ENCODE peak calls at places on chromosome 5, in four cellular contexts. P is mesendoderm, G is IMR-90, B is H1. W is an unnamed sample.

GRCh38 chr5:318341-318897 is 3.1 kb upstream of the AHRR start:
- DNase-seq in B (no peak), G (peak), P (peak), W (no peak)

GRCh38 chr5:139757727-139758509 is 37.7 kb upstream of the PSD2 start:
- DNase-seq in P (no peak), B (no peak), G (no peak), W (no peak)

GRCh38 chr5:99349842-99350241 is 421.0 kb upstream of the CHD1 start:
- DNase-seq in P (no peak), G (no peak), B (no peak), W (no peak)

GRCh38 chr5:82092-82491 is 9.9 kb upstream of the PLEKHG4B start:
- DNase-seq in G (peak), B (peak), P (peak), W (peak)

GRCh38 chr5:167158588-167158987 is 1132.9 kb upstream of the WWC1 start:
- DNase-seq in P (no peak), G (no peak), B (no peak), W (no peak)

GRCh38 chr5:114319821-114320220 is 42.0 kb upstream of the KCNN2 start:
- DNase-seq in G (peak), P (no peak), B (no peak), W (no peak)

GRCh38 chr5:120228262-120229031 is 235.7 kb upstream of the PRR16 start:
- DNase-seq in G (no peak), P (peak), B (no peak), W (peak)

GRCh38 chr5:317086-317811 is 4.3 kb upstream of the AHRR start:
- DNase-seq in G (peak), P (peak), B (peak), W (peak)

GRCh38 chr5:176906796-176907195 is 7.7 kb upstream of the HK3 start:
- DNase-seq in B (no peak), G (no peak), P (no peak), W (no peak)

GRCh38 chr5:110590187-110590586 is 136.3 kb downstream of the TMEM232 start:
- DNase-seq in B (no peak), P (peak), G (peak), W (no peak)

GRCh38 chr5:175892401-175892800 is 21.0 kb downstream of the CPLX2 start:
- DNase-seq in B (no peak), P (peak), G (no peak), W (peak)

GRCh38 chr5:120684213-120684612 is 220.1 kb downstream of the PRR16 start:
- DNase-seq in P (no peak), G (peak), B (no peak), W (no peak)

GRCh38 chr5:151222054-151222768 is 1.7 kb downstream of the CCDC69 start:
- DNase-seq in B (no peak), P (no peak), G (no peak), W (no peak)

GRCh38 chr5:178186417-178186816 is 754 bp downstream of the GMCL2 start:
- DNase-seq in G (peak), P (no peak), B (no peak), W (no peak)

GRCh38 chr5:140509898-140510297 is 37.6 kb upstream of the EIF4EBP3 start:
- DNase-seq in P (no peak), G (no peak), B (no peak), W (no peak)

GRCh38 chr5:8864053-8864452 is 681.8 kb downstream of the SEMA5A start:
- DNase-seq in G (peak), P (peak), B (peak), W (peak)

GRCh38 chr5:1110260-1110929 is 1.5 kb downstream of the SLC12A7 start:
- DNase-seq in B (no peak), P (no peak), G (no peak), W (no peak)

GRCh38 chr5:10300246-10300645 is 7.5 kb downstream of the CMBL start:
- DNase-seq in B (no peak), P (no peak), G (no peak), W (no peak)

GRCh38 chr5:109105631-109106267 is 304.0 kb downstream of the PJA2 start:
- DNase-seq in B (no peak), P (peak), G (peak), W (no peak)

GRCh38 chr5:110631236-110631635 is 95.2 kb downstream of the TMEM232 start:
- DNase-seq in G (no peak), P (no peak), B (no peak), W (no peak)

GRCh38 chr5:150644058-150644457 is 3.6 kb downstream of the SYNPO start:
- DNase-seq in G (no peak), P (peak), B (no peak), W (no peak)

GRCh38 chr5:25862276-25862675 is 1176.1 kb downstream of the CDH9 start:
- DNase-seq in B (no peak), P (peak), G (no peak), W (no peak)

GRCh38 chr5:73684691-73685090 is 58.7 kb downstream of the ARHGEF28 start:
- DNase-seq in B (no peak), G (no peak), P (no peak), W (no peak)
- H3K56ac ChIP-seq in B (no peak), G (no peak), P (no peak), W (no peak)

DNA sequence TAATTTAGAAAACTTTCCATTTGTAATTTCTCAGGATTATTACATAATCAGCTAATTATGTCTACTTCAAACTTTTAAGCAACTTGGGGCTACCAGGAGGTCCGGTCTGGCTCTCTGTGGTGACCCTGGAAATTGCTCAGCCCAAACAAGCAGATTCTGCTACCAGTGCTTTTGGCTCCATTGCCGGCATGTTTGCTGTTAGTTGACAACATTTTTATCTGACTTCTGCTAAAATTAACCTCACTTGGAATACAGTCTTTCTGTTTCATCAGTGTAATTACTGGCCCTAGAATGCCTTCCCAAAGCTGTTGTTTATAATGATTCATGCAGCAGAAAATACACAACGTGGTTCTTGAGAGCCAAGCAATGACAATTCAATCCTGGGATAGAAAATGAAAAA is 38.5 kb upstream of the FAM81B start:
- DNase-seq in P (no peak), B (no peak), G (no peak), W (no peak)
- H3K9ac ChIP-seq in P (no peak), B (no peak), G (no peak), W (no peak)

GRCh38 chr5:3924990-3925389 is 329.4 kb downstream of the IRX1 start:
- DNase-seq in P (no peak), G (no peak), B (no peak), W (no peak)
- H3K56ac ChIP-seq in P (no peak), G (no peak), B (no peak), W (no peak)

GRCh38 chr5:43572357-43572756 is 15.5 kb upstream of the PAIP1 start:
- DNase-seq in B (no peak), G (no peak), P (no peak), W (no peak)
- H3K9ac ChIP-seq in B (no peak), G (no peak), P (no peak), W (no peak)

GRCh38 chr5:67246108-67246507 is 49.5 kb upstream of the CD180 start:
- DNase-seq in P (peak), G (peak), B (no peak), W (no peak)

GRCh38 chr5:67245259-67245846 is 48.8 kb upstream of the CD180 start:
- DNase-seq in B (no peak), G (no peak), P (no peak), W (no peak)

GRCh38 chr5:67248703-67249589 is 52.3 kb upstream of the CD180 start:
- DNase-seq in G (no peak), P (no peak), B (no peak), W (no peak)

GRCh38 chr5:67244345-67244793 is 47.8 kb upstream of the CD180 start:
- DNase-seq in P (no peak), G (no peak), B (no peak), W (no peak)

DNA sequence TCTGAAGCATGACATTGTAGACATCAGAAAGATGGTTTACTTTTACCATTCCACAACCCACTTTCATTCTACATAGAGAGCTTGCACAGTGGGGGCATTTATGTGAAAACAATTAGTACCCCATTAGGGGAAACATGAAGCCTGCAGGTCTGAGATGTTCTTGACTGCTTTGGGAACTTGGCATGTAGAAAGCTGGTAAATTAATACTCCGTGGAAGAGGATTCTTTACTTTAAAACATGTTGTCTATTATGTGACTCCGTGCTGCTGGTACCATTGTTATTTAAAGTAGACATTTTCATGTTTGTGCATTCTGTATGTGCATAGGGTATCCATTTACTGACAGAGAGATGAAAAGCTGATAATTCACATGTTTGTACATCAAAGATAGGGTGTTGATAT is 49.9 kb upstream of the CD180 start:
- DNase-seq in G (no peak), B (no peak), P (no peak), W (no peak)
- H3K56ac ChIP-seq in G (no peak), B (no peak), P (no peak), W (no peak)

DNA sequence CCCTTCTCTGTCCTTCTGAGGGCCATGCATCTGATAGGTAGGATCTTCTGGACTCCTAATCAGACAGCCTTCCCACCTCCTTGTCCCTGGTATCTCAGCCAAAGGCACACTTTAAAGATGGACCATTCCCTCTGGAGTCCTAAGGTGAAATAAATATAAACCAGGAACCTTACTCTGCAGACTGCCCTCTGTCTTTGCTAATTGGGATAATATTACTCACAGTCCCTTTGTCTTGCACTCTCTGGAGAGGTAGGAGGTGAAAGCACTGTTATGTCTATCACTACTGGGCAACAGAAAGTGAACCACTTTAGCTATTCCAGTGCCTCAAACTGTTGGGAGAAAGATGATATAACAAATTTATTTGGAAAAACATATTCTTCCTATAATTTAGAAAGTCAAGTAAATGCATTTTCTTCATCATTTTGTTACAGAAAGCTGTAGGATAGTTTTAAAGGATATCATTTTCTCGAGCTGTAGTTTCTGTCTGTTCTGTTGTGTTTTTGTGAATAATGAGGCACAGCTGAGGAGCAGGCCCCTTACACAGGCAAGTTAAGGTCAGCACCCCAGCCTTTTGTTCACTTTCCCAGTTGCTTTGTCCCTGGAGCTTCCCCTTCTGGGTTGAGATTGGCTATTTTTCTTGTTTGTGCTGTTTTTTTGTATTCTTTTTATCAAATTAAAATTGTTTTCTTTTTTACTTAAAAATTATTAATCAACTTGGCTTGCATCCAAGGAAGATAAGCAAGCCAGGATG is 213.6 kb upstream of the ACTBL2 start:
- DNase-seq in B (no peak), P (no peak), G (no peak), W (no peak)
- H3K9ac ChIP-seq in B (no peak), P (no peak), G (no peak), W (no peak)

GRCh38 chr5:173843800-173844199 is 44.3 kb upstream of the CPEB4 start:
- DNase-seq in G (no peak), P (no peak), B (no peak), W (no peak)

GRCh38 chr5:173835662-173836061 is 52.5 kb upstream of the CPEB4 start:
- DNase-seq in G (no peak), P (no peak), B (no peak), W (no peak)

GRCh38 chr5:173837654-173838053 is 50.5 kb upstream of the CPEB4 start:
- DNase-seq in G (no peak), B (no peak), P (no peak), W (no peak)

GRCh38 chr5:173839117-173839713 is 48.9 kb upstream of the CPEB4 start:
- DNase-seq in G (no peak), P (peak), B (no peak), W (no peak)

DNA sequence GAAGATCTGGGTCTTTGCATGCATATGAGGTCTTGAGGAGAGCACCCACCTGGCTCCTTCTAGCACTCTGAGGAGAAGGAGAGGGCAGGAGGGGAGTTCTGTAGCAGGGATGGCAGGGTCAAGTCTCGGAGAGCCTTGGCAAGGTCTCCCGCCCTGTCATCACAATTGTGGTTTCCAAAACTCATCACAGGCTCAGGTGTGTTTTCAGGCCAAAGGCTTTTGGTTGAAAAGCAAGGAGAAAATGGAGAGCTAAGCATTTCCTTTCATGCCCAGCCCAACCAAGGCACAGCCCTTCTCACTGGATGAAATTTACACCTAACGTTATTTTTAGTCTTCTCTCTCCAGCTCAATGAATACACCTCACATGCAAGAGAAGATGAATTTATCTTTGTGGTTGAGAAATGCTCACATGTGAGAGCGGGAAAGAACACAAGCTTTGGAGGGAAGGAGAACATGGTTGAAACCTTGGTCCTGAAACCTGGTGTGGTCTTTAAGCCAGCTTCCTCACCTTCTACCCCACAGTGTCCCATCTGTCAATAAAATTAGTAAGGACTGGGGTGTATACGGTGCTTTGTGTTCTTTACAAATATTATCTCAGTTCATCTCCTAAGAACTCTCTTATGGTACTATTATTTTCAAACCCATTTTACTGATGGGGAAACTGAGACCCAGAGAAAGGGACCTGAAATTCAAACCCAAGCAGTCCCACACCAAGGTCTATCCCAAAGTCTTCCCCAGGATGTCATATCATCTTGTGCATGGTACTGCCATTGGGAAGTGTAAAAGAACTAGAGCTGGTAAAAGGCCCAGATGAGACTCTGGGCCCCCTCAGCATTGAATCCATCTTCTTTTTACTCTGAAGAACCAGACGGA is 47.8 kb upstream of the CPEB4 start:
- DNase-seq in G (no peak), P (no peak), B (no peak), W (no peak)
- H3K56ac ChIP-seq in G (no peak), P (peak), B (no peak), W (no peak)

GRCh38 chr5:14281746-14282181 is 138.6 kb downstream of the TRIO start:
- DNase-seq in B (no peak), G (no peak), P (no peak), W (no peak)

GRCh38 chr5:14284366-14285148 is 141.4 kb downstream of the TRIO start:
- DNase-seq in B (no peak), P (peak), G (no peak), W (no peak)

GRCh38 chr5:14292766-14293165 is 149.6 kb downstream of the TRIO start:
- DNase-seq in P (no peak), G (no peak), B (no peak), W (no peak)

GRCh38 chr5:14286007-14286406 is 142.9 kb downstream of the TRIO start:
- DNase-seq in B (no peak), G (no peak), P (no peak), W (no peak)

GRCh38 chr5:14286574-14287399 is 143.6 kb downstream of the TRIO start:
- DNase-seq in P (no peak), G (no peak), B (no peak), W (no peak)
- H3K9ac ChIP-seq in P (no peak), G (no peak), B (no peak), W (no peak)

GRCh38 chr5:42798284-42799240 is 13.1 kb downstream of the SELENOP start:
- DNase-seq in P (no peak), G (no peak), B (no peak), W (no peak)
- H3K56ac ChIP-seq in P (no peak), G (no peak), B (no peak), W (no peak)